ENCODE peak calls at places on chromosomes 5 and 9, in eight cellular contexts. F, P, K, E, X, B, O and D are unnamed samples.

GRCh38 chr9:116767219-116767618 is 80.1 kb downstream of the TRIM32 start:
- DNase-seq in K (no peak), O (no peak), F (no peak), E (no peak), P (no peak), X (no peak), B (no peak), D (no peak)

GRCh38 chr5:179275381-179275878 is 69.8 kb downstream of the ADAMTS2 start:
- DNase-seq in O (no peak), E (no peak), P (no peak), X (no peak), B (no peak), F (no peak), K (no peak), D (no peak)

GRCh38 chr5:154168395-154168794 is 22.1 kb upstream of the GALNT10 start:
- DNase-seq in O (no peak), E (no peak), B (no peak), F (no peak), X (no peak), P (no peak), K (no peak), D (no peak)

GRCh38 chr9:134004131-134004873 is 12.2 kb upstream of the VAV2 start:
- DNase-seq in X (no peak), P (no peak), E (no peak), O (no peak), F (no peak), B (no peak), K (no peak), D (no peak)

GRCh38 chr5:125510651-125511050 is 764.2 kb upstream of the ZNF608 start:
- DNase-seq in K (no peak), P (no peak), O (no peak), F (peak; percentile 17), X (peak; percentile 80), E (no peak), B (no peak), D (no peak)

GRCh38 chr9:128250839-128251558 is 24.8 kb downstream of the GOLGA2 start:
- DNase-seq in E (no peak), F (no peak), P (no peak), B (no peak), O (no peak), X (no peak), K (no peak), D (no peak)

GRCh38 chr9:116144555-116144954 is 9.0 kb upstream of the PAPPA start:
- DNase-seq in O (peak; percentile 57), K (no peak), P (peak; percentile 42), B (no peak), X (no peak), F (peak; percentile 15), E (no peak), D (no peak)

GRCh38 chr9:109381011-109381729 is 60.3 kb upstream of the EPB41L4B start:
- DNase-seq in E (no peak), F (no peak), K (no peak), B (no peak), P (peak; percentile 37), X (no peak), O (peak; percentile 43), D (no peak)

GRCh38 chr5:110823571-110823970 is 84.8 kb downstream of the SLC25A46 start:
- DNase-seq in X (no peak), E (no peak), K (no peak), P (no peak), O (no peak), F (no peak), B (no peak), D (no peak)

DNA sequence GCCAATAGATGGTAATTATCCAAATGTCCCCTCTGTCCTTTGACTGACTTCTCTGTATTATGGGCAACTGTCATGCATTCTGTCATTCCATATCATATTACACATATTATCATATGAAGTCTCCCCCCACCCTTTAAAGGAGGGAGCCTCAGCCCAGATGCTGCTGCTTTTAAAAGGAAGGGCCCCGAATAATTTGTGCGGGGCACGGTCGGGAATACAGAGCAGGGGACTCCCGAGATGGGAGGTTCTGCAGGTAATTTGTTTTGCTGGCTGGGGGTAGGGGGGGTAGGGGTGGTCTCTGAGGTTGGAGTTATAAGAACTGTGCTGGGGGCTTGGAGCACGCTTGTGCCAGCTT is 10.1 kb upstream of the LHX2 start:
- DNase-seq in X (no peak), B (no peak), O (no peak), F (no peak), P (no peak), K (no peak), E (no peak), D (no peak)
- H3K4me2 ChIP-seq in X (no peak overlapping the region), B (no peak overlapping the region), O (no peak overlapping the region), F (no peak overlapping the region), P (no peak overlapping the region), K (no peak overlapping the region), E (no peak overlapping the region), D (no peak overlapping the region)

GRCh38 chr5:157269165-157269671 is 3.3 kb downstream of the CYFIP2 start:
- DNase-seq in P (no peak), E (no peak), B (no peak), O (no peak), X (peak; percentile 97), F (no peak), K (no peak), D (no peak)
- H3K9ac ChIP-seq in P (no peak overlapping the region), E (no peak overlapping the region), B (no peak overlapping the region), O (no peak overlapping the region), X (no peak overlapping the region), F (no peak overlapping the region), K (no peak overlapping the region), D (peak overlapping the region; percentile 93)

GRCh38 chr5:171451421-171451820 is 32.0 kb downstream of the FGF18 start:
- DNase-seq in X (no peak), F (no peak), E (no peak), O (no peak), P (no peak), K (no peak), B (no peak), D (no peak)

GRCh38 chr5:171449426-171449825 is 30.0 kb downstream of the FGF18 start:
- DNase-seq in B (no peak), F (no peak), O (no peak), P (no peak), K (no peak), X (no peak), E (no peak), D (no peak)

GRCh38 chr5:171453056-171453725 is 33.7 kb downstream of the FGF18 start:
- DNase-seq in P (no peak), K (no peak), B (no peak), F (no peak), O (no peak), E (no peak), X (peak; percentile 25), D (no peak)

GRCh38 chr5:171453988-171454387 is 34.5 kb downstream of the FGF18 start:
- DNase-seq in O (no peak), F (no peak), X (no peak), P (no peak), E (no peak), B (no peak), K (no peak), D (no peak)

GRCh38 chr5:171450423-171451246 is 31.2 kb downstream of the FGF18 start:
- DNase-seq in E (no peak), O (peak; percentile 46), K (no peak), F (peak; percentile 70), B (peak; percentile 70), X (peak; percentile 50), P (peak; percentile 73), D (no peak)
- H3K4me3 ChIP-seq in E (peak overlapping the region; percentile 54), O (peak overlapping the region; percentile 30), K (peak overlapping the region; percentile 58), F (peak overlapping the region; percentile 50), B (peak overlapping the region; percentile 23), X (peak overlapping the region; percentile 60), P (peak overlapping the region; percentile 51), D (no peak overlapping the region)

GRCh38 chr5:135129307-135129706 is 95.3 kb upstream of the PITX1 start:
- DNase-seq in K (no peak), O (no peak), E (no peak), B (no peak), X (peak; percentile 47), P (no peak), F (no peak), D (no peak)

GRCh38 chr5:135124128-135124527 is 90.1 kb upstream of the PITX1 start:
- DNase-seq in E (no peak), P (no peak), K (no peak), F (no peak), B (no peak), O (no peak), X (peak; percentile 88), D (no peak)

GRCh38 chr5:135127604-135128240 is 93.7 kb upstream of the PITX1 start:
- DNase-seq in E (peak; percentile 61), O (peak; percentile 80), P (peak; percentile 93), F (peak; percentile 93), K (no peak), B (no peak), X (peak; percentile 92), D (no peak)

GRCh38 chr5:135128361-135128760 is 94.3 kb upstream of the PITX1 start:
- DNase-seq in B (no peak), K (no peak), X (no peak), P (no peak), O (no peak), E (no peak), F (no peak), D (no peak)

GRCh38 chr5:135126688-135127603 is 92.9 kb upstream of the PITX1 start:
- DNase-seq in X (peak; percentile 74), B (no peak), O (no peak), E (no peak), P (no peak), F (no peak), K (no peak), D (no peak)
- H3K4me2 ChIP-seq in X (no peak overlapping the region), B (no peak overlapping the region), O (no peak overlapping the region), E (no peak overlapping the region), P (no peak overlapping the region), F (no peak overlapping the region), K (peak overlapping the region; percentile 15), D (no peak overlapping the region)

GRCh38 chr5:142769251-142769792 is 855 bp upstream of the ARHGAP26 start:
- DNase-seq in B (peak; percentile 3), X (no peak), F (no peak), E (no peak), P (no peak), K (no peak), O (no peak), D (no peak)
- H3K9ac ChIP-seq in B (no peak overlapping the region), X (no peak overlapping the region), F (peak overlapping the region; percentile 85), E (peak overlapping the region; percentile 73), P (peak overlapping the region; percentile 50), K (peak overlapping the region; percentile 45), O (peak overlapping the region; percentile 44), D (peak overlapping the region; percentile 70)

GRCh38 chr5:95080026-95080425 is 204.9 kb downstream of the MCTP1 start:
- DNase-seq in P (no peak), F (no peak), K (no peak), E (no peak), O (no peak), X (no peak), B (no peak), D (no peak)
- H3K4me3 ChIP-seq in P (no peak overlapping the region), F (no peak overlapping the region), K (no peak overlapping the region), E (no peak overlapping the region), O (peak overlapping the region; percentile 59), X (no peak overlapping the region), B (peak overlapping the region; percentile 100), D (peak overlapping the region; percentile 50)

DNA sequence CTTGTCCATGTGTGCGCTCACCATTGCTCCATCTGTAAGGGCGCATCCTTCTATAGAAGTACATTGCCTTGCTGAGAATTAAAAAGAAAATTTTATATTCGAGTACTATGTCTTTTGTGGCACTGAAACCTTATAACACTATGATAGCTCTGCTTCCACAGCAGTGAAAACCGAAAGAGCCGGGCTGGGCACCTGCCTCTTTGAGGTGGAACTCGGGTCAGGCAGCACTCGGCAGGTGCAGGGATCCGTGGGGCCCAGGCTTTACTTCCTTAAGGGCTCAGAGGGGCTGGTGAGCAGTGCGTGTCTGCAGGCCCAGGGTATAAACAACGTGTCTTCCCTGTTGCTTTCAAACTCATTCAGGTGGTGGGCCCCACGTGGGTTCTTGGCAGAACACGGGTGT is 69.9 kb downstream of the OTULIN start:
- DNase-seq in K (no peak), E (no peak), X (no peak), F (no peak), O (no peak), P (no peak), B (no peak), D (no peak)
- H3K4me2 ChIP-seq in K (no peak overlapping the region), E (no peak overlapping the region), X (no peak overlapping the region), F (no peak overlapping the region), O (no peak overlapping the region), P (no peak overlapping the region), B (no peak overlapping the region), D (no peak overlapping the region)